ENCODE peak calls at places on chromosomes 7 and 10, in nine cellular contexts. One of them, this sample, is unnamed.

GRCh38 chr7:1669954-1670893 is at the start of gene ELFN1:
- DNase-seq in tibial nerve: no peak
- DNase-seq in sigmoid colon: peak
- DNase-seq in HepG2: no peak
- DNase-seq in K562: peak
- DNase-seq in A549: no peak
- DNase-seq in ovary: peak
- DNase-seq in transverse colon: no peak
- DNase-seq in H1: peak
- DNase-seq in this sample: no peak

GRCh38 chr10:69425513-69426298 is 9.0 kb upstream of the TACR2 start:
- DNase-seq in K562: no peak
- DNase-seq in HepG2: peak
- DNase-seq in tibial nerve: no peak
- DNase-seq in sigmoid colon: peak
- DNase-seq in H1: no peak
- DNase-seq in transverse colon: peak
- DNase-seq in A549: no peak
- DNase-seq in ovary: no peak
- DNase-seq in this sample: peak

GRCh38 chr10:118042827-118043242 is 3.9 kb downstream of the RAB11FIP2 start:
- DNase-seq in HepG2: no peak
- DNase-seq in sigmoid colon: no peak
- DNase-seq in A549: no peak
- DNase-seq in K562: no peak
- DNase-seq in tibial nerve: no peak
- DNase-seq in transverse colon: no peak
- DNase-seq in ovary: no peak
- DNase-seq in H1: no peak
- DNase-seq in this sample: no peak

GRCh38 chr10:74544106-74544505 is 282.3 kb upstream of the KAT6B start:
- DNase-seq in HepG2: no peak
- DNase-seq in sigmoid colon: no peak
- DNase-seq in tibial nerve: no peak
- DNase-seq in transverse colon: no peak
- DNase-seq in H1: no peak
- DNase-seq in A549: no peak
- DNase-seq in K562: no peak
- DNase-seq in ovary: no peak
- DNase-seq in this sample: no peak

GRCh38 chr10:63470928-63471327 is 5.2 kb upstream of the JMJD1C start:
- DNase-seq in tibial nerve: no peak
- DNase-seq in ovary: no peak
- DNase-seq in sigmoid colon: no peak
- DNase-seq in HepG2: no peak
- DNase-seq in H1: no peak
- DNase-seq in K562: no peak
- DNase-seq in transverse colon: no peak
- DNase-seq in A549: no peak
- DNase-seq in this sample: no peak

GRCh38 chr7:3039787-3040186 is 3.9 kb downstream of the CARD11 start:
- DNase-seq in ovary: no peak
- DNase-seq in tibial nerve: no peak
- DNase-seq in A549: no peak
- DNase-seq in K562: no peak
- DNase-seq in H1: no peak
- DNase-seq in sigmoid colon: no peak
- DNase-seq in HepG2: no peak
- DNase-seq in transverse colon: no peak
- DNase-seq in this sample: no peak

GRCh38 chr10:99435986-99436633 is 5.7 kb upstream of the GOT1 start:
- DNase-seq in tibial nerve: no peak
- DNase-seq in ovary: no peak
- DNase-seq in H1: no peak
- DNase-seq in HepG2: peak
- DNase-seq in transverse colon: no peak
- DNase-seq in sigmoid colon: no peak
- DNase-seq in K562: peak
- DNase-seq in A549: no peak
- DNase-seq in this sample: no peak

GRCh38 chr10:33253411-33253810 is 81.1 kb downstream of the NRP1 start:
- DNase-seq in H1: no peak
- DNase-seq in A549: no peak
- DNase-seq in ovary: no peak
- DNase-seq in HepG2: no peak
- DNase-seq in K562: no peak
- DNase-seq in tibial nerve: no peak
- DNase-seq in transverse colon: no peak
- DNase-seq in sigmoid colon: no peak
- DNase-seq in this sample: no peak

GRCh38 chr7:124810605-124811004 is 45.0 kb upstream of the GPR37 start:
- DNase-seq in tibial nerve: no peak
- DNase-seq in H1: no peak
- DNase-seq in sigmoid colon: no peak
- DNase-seq in K562: no peak
- DNase-seq in HepG2: no peak
- DNase-seq in ovary: no peak
- DNase-seq in transverse colon: no peak
- DNase-seq in A549: no peak
- DNase-seq in this sample: no peak

GRCh38 chr10:43816351-43817321 is 168.0 kb upstream of the ZNF32 start:
- DNase-seq in HepG2: no peak
- DNase-seq in K562: no peak
- DNase-seq in tibial nerve: no peak
- DNase-seq in transverse colon: peak
- DNase-seq in ovary: no peak
- DNase-seq in A549: no peak
- DNase-seq in sigmoid colon: peak
- DNase-seq in H1: no peak
- DNase-seq in this sample: peak

GRCh38 chr10:128567561-128567960 is 441.3 kb upstream of the MKI67 start:
- DNase-seq in K562: no peak
- DNase-seq in tibial nerve: no peak
- DNase-seq in ovary: no peak
- DNase-seq in transverse colon: no peak
- DNase-seq in A549: no peak
- DNase-seq in sigmoid colon: no peak
- DNase-seq in H1: no peak
- DNase-seq in HepG2: no peak
- DNase-seq in this sample: no peak

GRCh38 chr7:43647772-43648643 is 65.1 kb downstream of the STK17A start:
- DNase-seq in K562: no peak
- DNase-seq in transverse colon: peak
- DNase-seq in tibial nerve: peak
- DNase-seq in H1: no peak
- DNase-seq in HepG2: peak
- DNase-seq in sigmoid colon: peak
- DNase-seq in ovary: peak
- DNase-seq in A549: peak
- DNase-seq in this sample: peak

GRCh38 chr7:5375925-5376324 is 47.7 kb downstream of the TNRC18 start:
- DNase-seq in sigmoid colon: no peak
- DNase-seq in H1: no peak
- DNase-seq in A549: no peak
- DNase-seq in transverse colon: no peak
- DNase-seq in tibial nerve: no peak
- DNase-seq in HepG2: no peak
- DNase-seq in K562: no peak
- DNase-seq in ovary: no peak
- DNase-seq in this sample: no peak

GRCh38 chr7:34396437-34397064 is 261.5 kb upstream of the NPSR1 start:
- DNase-seq in sigmoid colon: no peak
- DNase-seq in transverse colon: no peak
- DNase-seq in ovary: no peak
- DNase-seq in H1: no peak
- DNase-seq in K562: no peak
- DNase-seq in HepG2: no peak
- DNase-seq in A549: no peak
- DNase-seq in tibial nerve: no peak
- DNase-seq in this sample: no peak

GRCh38 chr7:1014681-1015080 is 29.7 kb upstream of the GPR146 start:
- DNase-seq in sigmoid colon: no peak
- DNase-seq in transverse colon: no peak
- DNase-seq in ovary: no peak
- DNase-seq in tibial nerve: no peak
- DNase-seq in A549: no peak
- DNase-seq in K562: no peak
- DNase-seq in H1: no peak
- DNase-seq in HepG2: no peak
- DNase-seq in this sample: no peak

GRCh38 chr7:99392659-99393362 is 15.6 kb downstream of the PDAP1 start:
- DNase-seq in K562: peak
- DNase-seq in tibial nerve: peak
- DNase-seq in sigmoid colon: peak
- DNase-seq in H1: peak
- DNase-seq in transverse colon: peak
- DNase-seq in A549: no peak
- DNase-seq in ovary: peak
- DNase-seq in HepG2: no peak
- DNase-seq in this sample: peak

GRCh38 chr10:14659626-14660196 is 115.0 kb downstream of the FAM107B start:
- DNase-seq in tibial nerve: no peak
- DNase-seq in A549: no peak
- DNase-seq in ovary: no peak
- DNase-seq in HepG2: no peak
- DNase-seq in transverse colon: peak
- DNase-seq in H1: no peak
- DNase-seq in sigmoid colon: no peak
- DNase-seq in K562: no peak
- DNase-seq in this sample: peak

GRCh38 chr10:110268931-110269640 is 35.6 kb downstream of the SMNDC1 start:
- DNase-seq in H1: no peak
- DNase-seq in HepG2: no peak
- DNase-seq in A549: no peak
- DNase-seq in sigmoid colon: no peak
- DNase-seq in transverse colon: no peak
- DNase-seq in ovary: no peak
- DNase-seq in tibial nerve: no peak
- DNase-seq in K562: no peak
- DNase-seq in this sample: no peak

GRCh38 chr10:112143420-112143819 is 40.1 kb downstream of the GPAM start:
- DNase-seq in sigmoid colon: no peak
- DNase-seq in H1: no peak
- DNase-seq in HepG2: no peak
- DNase-seq in ovary: no peak
- DNase-seq in K562: no peak
- DNase-seq in transverse colon: no peak
- DNase-seq in A549: no peak
- DNase-seq in tibial nerve: no peak
- DNase-seq in this sample: no peak

DNA sequence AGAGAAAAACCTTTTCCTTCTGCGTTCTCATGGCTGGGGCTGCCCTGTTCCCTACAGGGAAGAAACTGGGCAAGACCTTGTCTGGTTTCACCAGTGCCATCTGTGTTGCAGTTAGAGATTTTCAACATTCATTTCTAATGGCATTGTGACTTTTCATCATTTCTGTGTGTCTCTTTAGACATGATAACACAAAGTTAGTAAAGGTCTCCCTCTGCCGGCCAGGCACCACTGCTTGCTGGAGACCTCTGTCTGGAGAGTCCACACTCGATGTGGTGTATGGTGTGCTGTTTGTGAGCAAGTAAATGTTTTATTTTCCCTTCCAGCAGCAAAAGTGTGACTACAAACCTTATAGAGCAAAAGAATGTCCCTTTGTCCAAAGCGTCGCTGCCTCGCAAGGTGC is 213.5 kb downstream of the PAXIP1 start:
- DNase-seq in sigmoid colon: no peak
- DNase-seq in ovary: no peak
- DNase-seq in HepG2: peak
- DNase-seq in tibial nerve: no peak
- DNase-seq in H1: peak
- DNase-seq in transverse colon: no peak
- DNase-seq in K562: peak
- DNase-seq in A549: no peak
- DNase-seq in this sample: no peak
- TF ChIP-seq CTCF in sigmoid colon: no peak
- TF ChIP-seq CTCF in ovary: no peak
- TF ChIP-seq CTCF in HepG2: peak
- TF ChIP-seq CTCF in tibial nerve: no peak
- TF ChIP-seq CTCF in H1: peak
- TF ChIP-seq CTCF in transverse colon: no peak
- TF ChIP-seq CTCF in K562: peak
- TF ChIP-seq CTCF in A549: peak
- TF ChIP-seq CTCF in this sample: no peak

GRCh38 chr7:27116521-27116946 is 14.0 kb downstream of the HOXA4 start:
- DNase-seq in A549: no peak
- DNase-seq in K562: no peak
- DNase-seq in transverse colon: no peak
- DNase-seq in H1: no peak
- DNase-seq in HepG2: no peak
- DNase-seq in ovary: no peak
- DNase-seq in tibial nerve: no peak
- DNase-seq in sigmoid colon: no peak
- DNase-seq in this sample: no peak
- TF ChIP-seq EP300 in A549: no peak
- TF ChIP-seq EP300 in K562: no peak
- TF ChIP-seq EP300 in transverse colon: no peak
- TF ChIP-seq EP300 in H1: no peak
- TF ChIP-seq EP300 in HepG2: no peak
- TF ChIP-seq EP300 in ovary: no peak
- TF ChIP-seq EP300 in tibial nerve: no peak
- TF ChIP-seq EP300 in sigmoid colon: no peak
- TF ChIP-seq EP300 in this sample: no peak

GRCh38 chr10:60883187-60883586 is 60.8 kb downstream of the RHOBTB1 start:
- DNase-seq in A549: peak
- DNase-seq in ovary: no peak
- DNase-seq in HepG2: peak
- DNase-seq in tibial nerve: no peak
- DNase-seq in sigmoid colon: no peak
- DNase-seq in H1: no peak
- DNase-seq in transverse colon: peak
- DNase-seq in K562: peak
- DNase-seq in this sample: peak
- TF ChIP-seq CTCF in A549: peak
- TF ChIP-seq CTCF in ovary: no peak
- TF ChIP-seq CTCF in HepG2: peak
- TF ChIP-seq CTCF in tibial nerve: peak
- TF ChIP-seq CTCF in sigmoid colon: no peak
- TF ChIP-seq CTCF in H1: peak
- TF ChIP-seq CTCF in transverse colon: peak
- TF ChIP-seq CTCF in K562: peak
- TF ChIP-seq CTCF in this sample: peak

DNA sequence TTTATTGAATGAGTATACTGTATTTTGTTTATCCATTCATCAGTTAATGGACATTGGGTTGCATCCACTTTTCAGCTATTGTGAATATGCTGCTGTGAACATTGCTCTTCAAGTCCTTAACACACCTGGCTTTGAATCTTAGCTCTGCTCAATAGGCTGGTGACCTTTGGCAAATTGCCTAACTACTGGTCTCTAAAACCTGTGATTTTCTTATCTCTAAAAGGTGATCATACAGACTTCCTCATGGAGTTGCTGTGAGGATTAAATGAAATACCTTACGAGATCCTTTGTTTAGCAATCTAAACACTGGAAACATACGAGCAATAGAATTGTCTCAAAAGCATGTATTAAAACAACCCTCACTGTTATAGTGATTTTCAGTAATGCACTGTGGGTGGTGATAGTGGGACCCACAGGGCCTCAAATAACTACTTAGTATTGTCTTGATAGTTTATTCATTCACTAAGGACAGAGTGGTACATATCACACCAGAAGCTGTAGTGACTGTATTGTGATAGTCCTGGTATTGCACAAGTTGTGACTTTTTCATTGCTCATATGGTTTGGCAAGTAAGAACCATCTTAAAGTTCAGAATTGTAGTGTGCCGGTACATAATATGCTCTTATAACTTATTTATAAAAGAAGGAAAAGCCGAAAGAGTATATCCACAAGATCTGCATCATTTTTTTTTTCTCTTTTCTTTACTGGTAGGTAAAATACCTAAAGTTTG is 257.6 kb downstream of the EXOC4 start:
- DNase-seq in sigmoid colon: no peak
- DNase-seq in ovary: no peak
- DNase-seq in transverse colon: no peak
- DNase-seq in H1: no peak
- DNase-seq in tibial nerve: no peak
- DNase-seq in HepG2: no peak
- DNase-seq in K562: no peak
- DNase-seq in A549: no peak
- DNase-seq in this sample: no peak
- TF ChIP-seq EP300 in sigmoid colon: no peak
- TF ChIP-seq EP300 in ovary: no peak
- TF ChIP-seq EP300 in transverse colon: no peak
- TF ChIP-seq EP300 in H1: no peak
- TF ChIP-seq EP300 in tibial nerve: no peak
- TF ChIP-seq EP300 in HepG2: no peak
- TF ChIP-seq EP300 in K562: no peak
- TF ChIP-seq EP300 in A549: no peak
- TF ChIP-seq EP300 in this sample: no peak